ENCODE peak calls at places on chromosomes 11 and 22, in nine cellular contexts. N, J, Z, V, T, M, L, S and F are unnamed samples.

GRCh38 chr11:27216268-27217149 is 146.5 kb downstream of the CCDC34 start:
- DNase-seq in N (no peak), J (peak), Z (no peak), V (no peak), T (no peak), M (no peak), L (no peak), S (peak), F (peak)

GRCh38 chr11:35980646-35981402 is 37.0 kb downstream of the LDLRAD3 start:
- DNase-seq in N (no peak), J (no peak), Z (no peak), V (no peak), T (no peak), M (no peak), L (no peak), S (no peak), F (peak)

GRCh38 chr11:34198523-34198922 is 93.1 kb downstream of the NAT10 start:
- DNase-seq in N (no peak), J (no peak), Z (no peak), V (no peak), T (no peak), M (no peak), L (no peak), S (no peak), F (no peak)

GRCh38 chr11:62018978-62019664 is 51.7 kb upstream of the FTH1 start:
- DNase-seq in N (no peak), J (no peak), Z (no peak), V (no peak), T (no peak), M (no peak), L (no peak), S (no peak), F (no peak)

GRCh38 chr11:2319791-2320481 is 18.1 kb downstream of the TSPAN32 start:
- DNase-seq in N (no peak), J (no peak), Z (no peak), V (no peak), T (no peak), M (no peak), L (no peak), S (no peak), F (no peak)

GRCh38 chr22:33927752-33928151 is 7.5 kb upstream of the LARGE1 start:
- DNase-seq in N (no peak), J (no peak), Z (no peak), V (no peak), T (no peak), M (no peak), L (no peak), S (no peak), F (no peak)

GRCh38 chr11:66885469-66886316 is 28.8 kb downstream of the LRFN4 start:
- DNase-seq in N (no peak), J (no peak), Z (no peak), V (no peak), T (no peak), M (no peak), L (no peak), S (no peak), F (no peak)

GRCh38 chr11:2797741-2798361 is 87.7 kb downstream of the CDKN1C start:
- DNase-seq in N (no peak), J (no peak), Z (peak), V (no peak), T (no peak), M (no peak), L (no peak), S (peak), F (no peak)

GRCh38 chr22:36182871-36183270 is 18.7 kb downstream of the APOL4 start:
- DNase-seq in N (no peak), J (no peak), Z (no peak), V (no peak), T (no peak), M (no peak), L (no peak), S (no peak), F (no peak)

GRCh38 chr11:44623716-44624491 is 58.4 kb downstream of the CD82 start:
- DNase-seq in N (no peak), J (peak), Z (peak), V (peak), T (no peak), M (no peak), L (no peak), S (no peak), F (peak)

GRCh38 chr22:42874010-42874409 is 16.9 kb upstream of the ARFGAP3 start:
- DNase-seq in N (no peak), J (no peak), Z (no peak), V (no peak), T (no peak), M (no peak), L (no peak), S (no peak), F (no peak)

GRCh38 chr22:21710156-21710555 is 25.4 kb downstream of the YPEL1 start:
- DNase-seq in N (no peak), J (no peak), Z (no peak), V (no peak), T (no peak), M (no peak), L (no peak), S (no peak), F (no peak)

GRCh38 chr11:57071829-57072228 is 83.1 kb downstream of the OR5AK2 start:
- DNase-seq in N (no peak), J (no peak), Z (no peak), V (no peak), T (no peak), M (no peak), L (no peak), S (no peak), F (peak)

GRCh38 chr11:93166194-93166593 is 31.6 kb downstream of the SLC36A4 start:
- DNase-seq in N (no peak), J (no peak), Z (no peak), V (no peak), T (no peak), M (no peak), L (no peak), S (no peak), F (no peak)

GRCh38 chr11:702731-703461 is 3.1 kb upstream of the EPS8L2 start:
- DNase-seq in N (no peak), J (no peak), Z (no peak), V (no peak), T (no peak), M (peak), L (no peak), S (no peak), F (no peak)

GRCh38 chr11:86162257-86162656 is 82.3 kb upstream of the EED start:
- DNase-seq in N (no peak), J (no peak), Z (no peak), V (no peak), T (peak), M (peak), L (no peak), S (peak), F (peak)

GRCh38 chr11:68010058-68011041 is at the start of gene ALDH3B1:
- DNase-seq in N (peak), J (no peak), Z (peak), V (no peak), T (peak), M (peak), L (no peak), S (peak), F (peak)

GRCh38 chr11:33713914-33714398 is 13.3 kb upstream of the C11orf91 start:
- DNase-seq in N (no peak), J (no peak), Z (no peak), V (no peak), T (no peak), M (no peak), L (no peak), S (no peak), F (no peak)

GRCh38 chr11:11155962-11156815 is 196.9 kb downstream of the CSNK2A3 start:
- DNase-seq in N (no peak), J (peak), Z (peak), V (peak), T (no peak), M (no peak), L (no peak), S (no peak), F (no peak)

GRCh38 chr11:36469063-36469462 is 41.0 kb downstream of the TRAF6 start:
- DNase-seq in N (no peak), J (no peak), Z (no peak), V (no peak), T (no peak), M (no peak), L (no peak), S (no peak), F (no peak)

GRCh38 chr11:25860677-25861445 is 471.1 kb upstream of the ANO3 start:
- DNase-seq in N (no peak), J (no peak), Z (no peak), V (no peak), T (no peak), M (peak), L (no peak), S (no peak), F (peak)

GRCh38 chr11:68584097-68584496 is 100.2 kb upstream of the GAL start:
- DNase-seq in N (no peak), J (no peak), Z (peak), V (peak), T (no peak), M (no peak), L (peak), S (peak), F (peak)

GRCh38 chr11:45921561-45922424 is 663 bp upstream of the LARGE2 start:
- DNase-seq in N (no peak), J (peak), Z (peak), V (no peak), T (no peak), M (peak), L (no peak), S (peak), F (no peak)

GRCh38 chr11:10688401-10688800 is 5.2 kb downstream of the IRAG1 start:
- DNase-seq in N (no peak), J (no peak), Z (no peak), V (no peak), T (no peak), M (no peak), L (no peak), S (no peak), F (no peak)

GRCh38 chr11:76654310-76654851 is 16.2 kb downstream of the LRRC32 start:
- DNase-seq in N (no peak), J (no peak), Z (no peak), V (no peak), T (no peak), M (peak), L (no peak), S (peak), F (no peak)

GRCh38 chr11:129625930-129626329 is 189.7 kb upstream of the TMEM45B start:
- DNase-seq in N (no peak), J (no peak), Z (no peak), V (no peak), T (no peak), M (no peak), L (no peak), S (no peak), F (no peak)

GRCh38 chr11:82854242-82854641 is 46.0 kb downstream of the PRCP start:
- DNase-seq in N (no peak), J (no peak), Z (no peak), V (no peak), T (no peak), M (no peak), L (no peak), S (no peak), F (peak)

GRCh38 chr22:25281675-25282345 is 62.4 kb downstream of the CRYBB2 start:
- DNase-seq in N (no peak), J (no peak), Z (no peak), V (peak), T (no peak), M (no peak), L (no peak), S (no peak), F (no peak)

GRCh38 chr22:20430641-20431519 is 6.7 kb downstream of the SCARF2 start:
- DNase-seq in N (no peak), J (peak), Z (peak), V (peak), T (no peak), M (peak), L (peak), S (peak), F (peak)

GRCh38 chr11:130825621-130826020 is 90.7 kb downstream of the SNX19 start:
- DNase-seq in N (no peak), J (no peak), Z (no peak), V (no peak), T (no peak), M (no peak), L (no peak), S (no peak), F (no peak)